ENCODE peak calls at places on chromosomes 12 and 14, in nine cellular contexts. One of them, this sample, is unnamed.

GRCh38 chr12:100720016-100720654 is 74.4 kb upstream of the ANO4 start:
- DNase-seq in cardiac muscle cell: no peak
- DNase-seq in right atrium auricular region: no peak
- DNase-seq in foreskin fibroblast: peak
- DNase-seq in NB4: no peak
- DNase-seq in lower lobe of right lung: no peak
- DNase-seq in stomach: no peak
- DNase-seq in MM.1S: peak
- DNase-seq in colonic mucosa: no peak
- DNase-seq in this sample: no peak

GRCh38 chr14:80974338-80975078 is 19.1 kb downstream of the TSHR start:
- DNase-seq in lower lobe of right lung: no peak
- DNase-seq in foreskin fibroblast: peak
- DNase-seq in NB4: no peak
- DNase-seq in colonic mucosa: no peak
- DNase-seq in right atrium auricular region: no peak
- DNase-seq in stomach: no peak
- DNase-seq in MM.1S: no peak
- DNase-seq in cardiac muscle cell: no peak
- DNase-seq in this sample: peak

GRCh38 chr12:69161835-69162234 is 77.5 kb upstream of the CPSF6 start:
- DNase-seq in NB4: no peak
- DNase-seq in stomach: no peak
- DNase-seq in colonic mucosa: no peak
- DNase-seq in MM.1S: peak
- DNase-seq in lower lobe of right lung: no peak
- DNase-seq in foreskin fibroblast: peak
- DNase-seq in right atrium auricular region: peak
- DNase-seq in cardiac muscle cell: no peak
- DNase-seq in this sample: no peak

GRCh38 chr12:55072093-55072492 is 52.3 kb downstream of the NEUROD4 start:
- DNase-seq in foreskin fibroblast: peak
- DNase-seq in MM.1S: peak
- DNase-seq in right atrium auricular region: no peak
- DNase-seq in stomach: peak
- DNase-seq in colonic mucosa: peak
- DNase-seq in lower lobe of right lung: peak
- DNase-seq in NB4: peak
- DNase-seq in cardiac muscle cell: peak
- DNase-seq in this sample: no peak

GRCh38 chr14:94312481-94313246 is 10.5 kb downstream of the SERPINA6 start:
- DNase-seq in stomach: no peak
- DNase-seq in lower lobe of right lung: no peak
- DNase-seq in NB4: no peak
- DNase-seq in colonic mucosa: peak
- DNase-seq in cardiac muscle cell: no peak
- DNase-seq in foreskin fibroblast: no peak
- DNase-seq in right atrium auricular region: no peak
- DNase-seq in MM.1S: no peak
- DNase-seq in this sample: no peak

GRCh38 chr12:40192704-40193255 is 32.0 kb upstream of the LRRK2 start:
- DNase-seq in MM.1S: no peak
- DNase-seq in cardiac muscle cell: no peak
- DNase-seq in lower lobe of right lung: no peak
- DNase-seq in foreskin fibroblast: no peak
- DNase-seq in right atrium auricular region: no peak
- DNase-seq in NB4: peak
- DNase-seq in colonic mucosa: no peak
- DNase-seq in stomach: no peak
- DNase-seq in this sample: no peak

GRCh38 chr14:64364907-64365306 is 23.2 kb upstream of the MTHFD1 start:
- DNase-seq in colonic mucosa: no peak
- DNase-seq in MM.1S: no peak
- DNase-seq in lower lobe of right lung: no peak
- DNase-seq in cardiac muscle cell: no peak
- DNase-seq in NB4: no peak
- DNase-seq in foreskin fibroblast: peak
- DNase-seq in stomach: no peak
- DNase-seq in right atrium auricular region: no peak
- DNase-seq in this sample: no peak

GRCh38 chr14:32049361-32050103 is 27.6 kb upstream of the ARHGAP5 start:
- DNase-seq in NB4: no peak
- DNase-seq in stomach: no peak
- DNase-seq in lower lobe of right lung: no peak
- DNase-seq in colonic mucosa: no peak
- DNase-seq in right atrium auricular region: no peak
- DNase-seq in MM.1S: no peak
- DNase-seq in foreskin fibroblast: no peak
- DNase-seq in cardiac muscle cell: no peak
- DNase-seq in this sample: no peak

GRCh38 chr12:41932028-41932427 is 212.6 kb downstream of the GXYLT1 start:
- DNase-seq in stomach: no peak
- DNase-seq in lower lobe of right lung: no peak
- DNase-seq in NB4: no peak
- DNase-seq in foreskin fibroblast: no peak
- DNase-seq in cardiac muscle cell: no peak
- DNase-seq in MM.1S: no peak
- DNase-seq in colonic mucosa: no peak
- DNase-seq in right atrium auricular region: no peak
- DNase-seq in this sample: no peak

GRCh38 chr12:90978117-90978770 is 23.3 kb upstream of the CCER1 start:
- DNase-seq in cardiac muscle cell: peak
- DNase-seq in NB4: peak
- DNase-seq in stomach: no peak
- DNase-seq in MM.1S: peak
- DNase-seq in colonic mucosa: no peak
- DNase-seq in foreskin fibroblast: peak
- DNase-seq in right atrium auricular region: no peak
- DNase-seq in lower lobe of right lung: no peak
- DNase-seq in this sample: peak

GRCh38 chr12:124716208-124717141 is 147.2 kb downstream of the SCARB1 start:
- DNase-seq in MM.1S: no peak
- DNase-seq in cardiac muscle cell: no peak
- DNase-seq in right atrium auricular region: no peak
- DNase-seq in colonic mucosa: no peak
- DNase-seq in NB4: no peak
- DNase-seq in lower lobe of right lung: peak
- DNase-seq in stomach: peak
- DNase-seq in foreskin fibroblast: no peak
- DNase-seq in this sample: no peak

GRCh38 chr12:93572712-93573551 is 457 bp downstream of the SOCS2 start:
- DNase-seq in foreskin fibroblast: peak
- DNase-seq in NB4: no peak
- DNase-seq in stomach: no peak
- DNase-seq in cardiac muscle cell: peak
- DNase-seq in lower lobe of right lung: peak
- DNase-seq in MM.1S: no peak
- DNase-seq in colonic mucosa: peak
- DNase-seq in right atrium auricular region: no peak
- DNase-seq in this sample: no peak

GRCh38 chr12:1885082-1885596 is 33.3 kb downstream of the CACNA2D4 start:
- DNase-seq in cardiac muscle cell: no peak
- DNase-seq in colonic mucosa: peak
- DNase-seq in right atrium auricular region: peak
- DNase-seq in lower lobe of right lung: no peak
- DNase-seq in foreskin fibroblast: no peak
- DNase-seq in NB4: no peak
- DNase-seq in MM.1S: no peak
- DNase-seq in stomach: no peak
- DNase-seq in this sample: no peak

GRCh38 chr12:107903377-107904061 is 129.0 kb downstream of the ASCL4 start:
- DNase-seq in colonic mucosa: peak
- DNase-seq in stomach: peak
- DNase-seq in MM.1S: peak
- DNase-seq in foreskin fibroblast: peak
- DNase-seq in right atrium auricular region: no peak
- DNase-seq in NB4: peak
- DNase-seq in lower lobe of right lung: peak
- DNase-seq in cardiac muscle cell: peak
- DNase-seq in this sample: no peak

GRCh38 chr14:89093083-89093482 is 268.6 kb downstream of the TTC8 start:
- DNase-seq in MM.1S: no peak
- DNase-seq in NB4: no peak
- DNase-seq in lower lobe of right lung: no peak
- DNase-seq in stomach: no peak
- DNase-seq in colonic mucosa: no peak
- DNase-seq in cardiac muscle cell: no peak
- DNase-seq in foreskin fibroblast: peak
- DNase-seq in right atrium auricular region: no peak
- DNase-seq in this sample: no peak

GRCh38 chr14:71322660-71323250 is 415.5 kb downstream of the PCNX1 start:
- DNase-seq in MM.1S: peak
- DNase-seq in stomach: no peak
- DNase-seq in foreskin fibroblast: peak
- DNase-seq in right atrium auricular region: no peak
- DNase-seq in colonic mucosa: no peak
- DNase-seq in lower lobe of right lung: no peak
- DNase-seq in NB4: peak
- DNase-seq in cardiac muscle cell: peak
- DNase-seq in this sample: peak

GRCh38 chr14:86961106-86961716 is 1031.8 kb downstream of the GALC start:
- DNase-seq in right atrium auricular region: no peak
- DNase-seq in foreskin fibroblast: peak
- DNase-seq in NB4: peak
- DNase-seq in stomach: no peak
- DNase-seq in cardiac muscle cell: peak
- DNase-seq in colonic mucosa: no peak
- DNase-seq in MM.1S: peak
- DNase-seq in lower lobe of right lung: no peak
- DNase-seq in this sample: no peak

GRCh38 chr12:62873826-62874448 is 61.0 kb downstream of the PPM1H start:
- DNase-seq in cardiac muscle cell: no peak
- DNase-seq in colonic mucosa: no peak
- DNase-seq in NB4: no peak
- DNase-seq in right atrium auricular region: no peak
- DNase-seq in MM.1S: no peak
- DNase-seq in lower lobe of right lung: no peak
- DNase-seq in stomach: no peak
- DNase-seq in foreskin fibroblast: no peak
- DNase-seq in this sample: no peak

GRCh38 chr12:53659609-53660008 is 16.3 kb downstream of the ATP5MC2 start:
- DNase-seq in MM.1S: no peak
- DNase-seq in right atrium auricular region: no peak
- DNase-seq in NB4: no peak
- DNase-seq in stomach: no peak
- DNase-seq in cardiac muscle cell: no peak
- DNase-seq in colonic mucosa: peak
- DNase-seq in foreskin fibroblast: no peak
- DNase-seq in lower lobe of right lung: no peak
- DNase-seq in this sample: no peak
- H3K4me3 ChIP-seq in MM.1S: no peak
- H3K4me3 ChIP-seq in right atrium auricular region: no peak
- H3K4me3 ChIP-seq in NB4: no peak
- H3K4me3 ChIP-seq in stomach: peak
- H3K4me3 ChIP-seq in cardiac muscle cell: no peak
- H3K4me3 ChIP-seq in colonic mucosa: no peak
- H3K4me3 ChIP-seq in foreskin fibroblast: no peak
- H3K4me3 ChIP-seq in lower lobe of right lung: no peak
- H3K4me3 ChIP-seq in this sample: no peak

GRCh38 chr12:115571446-115571845 is 706.0 kb downstream of the MED13L start:
- DNase-seq in stomach: no peak
- DNase-seq in MM.1S: no peak
- DNase-seq in colonic mucosa: no peak
- DNase-seq in NB4: no peak
- DNase-seq in right atrium auricular region: no peak
- DNase-seq in cardiac muscle cell: no peak
- DNase-seq in lower lobe of right lung: no peak
- DNase-seq in foreskin fibroblast: no peak
- DNase-seq in this sample: no peak

GRCh38 chr12:115571027-115571426 is 706.5 kb downstream of the MED13L start:
- DNase-seq in stomach: no peak
- DNase-seq in right atrium auricular region: no peak
- DNase-seq in colonic mucosa: no peak
- DNase-seq in cardiac muscle cell: no peak
- DNase-seq in MM.1S: no peak
- DNase-seq in NB4: no peak
- DNase-seq in foreskin fibroblast: no peak
- DNase-seq in lower lobe of right lung: no peak
- DNase-seq in this sample: no peak

GRCh38 chr12:115570271-115570777 is 707.2 kb downstream of the MED13L start:
- DNase-seq in colonic mucosa: no peak
- DNase-seq in cardiac muscle cell: no peak
- DNase-seq in stomach: no peak
- DNase-seq in right atrium auricular region: no peak
- DNase-seq in lower lobe of right lung: no peak
- DNase-seq in foreskin fibroblast: peak
- DNase-seq in NB4: no peak
- DNase-seq in MM.1S: no peak
- DNase-seq in this sample: peak

GRCh38 chr12:115572440-115572839 is 705.1 kb downstream of the MED13L start:
- DNase-seq in lower lobe of right lung: no peak
- DNase-seq in foreskin fibroblast: peak
- DNase-seq in stomach: no peak
- DNase-seq in right atrium auricular region: no peak
- DNase-seq in colonic mucosa: no peak
- DNase-seq in MM.1S: no peak
- DNase-seq in NB4: peak
- DNase-seq in cardiac muscle cell: no peak
- DNase-seq in this sample: peak

DNA sequence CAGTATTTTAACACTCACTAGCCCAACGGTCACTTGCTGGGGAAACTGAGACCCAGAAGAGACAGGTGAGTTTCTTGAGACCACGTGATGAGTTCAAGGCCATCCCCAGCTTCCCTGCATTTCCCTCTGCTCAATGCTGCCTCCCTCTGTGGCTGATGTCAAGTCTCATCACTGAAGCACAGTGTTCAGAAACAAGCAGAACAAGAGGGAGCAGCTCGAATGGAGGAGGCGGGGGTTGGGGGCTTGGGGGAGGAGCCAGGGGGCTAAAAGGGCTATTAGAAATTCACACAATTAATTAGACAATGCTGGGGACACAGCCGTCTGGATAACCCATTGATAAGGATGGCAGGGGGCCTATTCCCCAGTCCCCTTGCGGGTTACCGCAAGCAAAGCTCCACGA is 707.8 kb downstream of the MED13L start:
- DNase-seq in colonic mucosa: no peak
- DNase-seq in lower lobe of right lung: no peak
- DNase-seq in foreskin fibroblast: no peak
- DNase-seq in cardiac muscle cell: no peak
- DNase-seq in MM.1S: no peak
- DNase-seq in NB4: no peak
- DNase-seq in right atrium auricular region: no peak
- DNase-seq in stomach: no peak
- DNase-seq in this sample: peak
- TF ChIP-seq CTCF in colonic mucosa: no peak
- TF ChIP-seq CTCF in lower lobe of right lung: no peak
- TF ChIP-seq CTCF in foreskin fibroblast: no peak
- TF ChIP-seq CTCF in cardiac muscle cell: no peak
- TF ChIP-seq CTCF in MM.1S: no peak
- TF ChIP-seq CTCF in NB4: no peak
- TF ChIP-seq CTCF in right atrium auricular region: no peak
- TF ChIP-seq CTCF in stomach: no peak
- TF ChIP-seq CTCF in this sample: peak

GRCh38 chr12:75943730-75944096 is 87.9 kb downstream of the PHLDA1 start:
- DNase-seq in lower lobe of right lung: no peak
- DNase-seq in foreskin fibroblast: no peak
- DNase-seq in right atrium auricular region: no peak
- DNase-seq in stomach: no peak
- DNase-seq in NB4: peak
- DNase-seq in MM.1S: peak
- DNase-seq in colonic mucosa: no peak
- DNase-seq in cardiac muscle cell: no peak
- DNase-seq in this sample: no peak
- H3K4me3 ChIP-seq in lower lobe of right lung: no peak
- H3K4me3 ChIP-seq in foreskin fibroblast: no peak
- H3K4me3 ChIP-seq in right atrium auricular region: no peak
- H3K4me3 ChIP-seq in stomach: no peak
- H3K4me3 ChIP-seq in NB4: no peak
- H3K4me3 ChIP-seq in MM.1S: peak
- H3K4me3 ChIP-seq in colonic mucosa: no peak
- H3K4me3 ChIP-seq in cardiac muscle cell: no peak
- H3K4me3 ChIP-seq in this sample: no peak

GRCh38 chr12:72133497-72134055 is 138.6 kb upstream of the TRHDE start:
- DNase-seq in stomach: no peak
- DNase-seq in foreskin fibroblast: peak
- DNase-seq in MM.1S: no peak
- DNase-seq in colonic mucosa: no peak
- DNase-seq in right atrium auricular region: no peak
- DNase-seq in cardiac muscle cell: no peak
- DNase-seq in NB4: peak
- DNase-seq in lower lobe of right lung: no peak
- DNase-seq in this sample: no peak
- TF ChIP-seq CTCF in stomach: no peak
- TF ChIP-seq CTCF in foreskin fibroblast: peak
- TF ChIP-seq CTCF in MM.1S: no peak
- TF ChIP-seq CTCF in colonic mucosa: no peak
- TF ChIP-seq CTCF in right atrium auricular region: no peak
- TF ChIP-seq CTCF in cardiac muscle cell: no peak
- TF ChIP-seq CTCF in NB4: no peak
- TF ChIP-seq CTCF in lower lobe of right lung: no peak
- TF ChIP-seq CTCF in this sample: no peak